ENCODE peak calls at places on chromosomes 7 and 10, in four cellular contexts. One of them, this sample, is unnamed.
A peak's percentile ranks its signal among the peaks of the same experiment; 100 is the strongest.

GRCh38 chr10:25725917-25726716 is 207.9 kb upstream of the MYO3A start:
- DNase-seq in HepG2: peak; percentile 47
- DNase-seq in WTC11: peak; percentile 20
- DNase-seq in GM12878: no peak
- DNase-seq in this sample: peak; percentile 48

GRCh38 chr10:93376372-93377296 is 105.5 kb downstream of the MYOF start:
- DNase-seq in WTC11: no peak
- DNase-seq in GM12878: peak; percentile 31
- DNase-seq in HepG2: peak; percentile 69
- DNase-seq in this sample: peak; percentile 53

GRCh38 chr7:91814189-91814588 is 66.3 kb downstream of the MTERF1 start:
- DNase-seq in GM12878: no peak
- DNase-seq in HepG2: no peak
- DNase-seq in WTC11: no peak
- DNase-seq in this sample: no peak

GRCh38 chr10:12483996-12484944 is 134.9 kb downstream of the CAMK1D start:
- DNase-seq in HepG2: no peak
- DNase-seq in GM12878: no peak
- DNase-seq in WTC11: no peak
- DNase-seq in this sample: no peak

GRCh38 chr7:30702200-30702599 is 19.9 kb upstream of the CRHR2 start:
- DNase-seq in HepG2: no peak
- DNase-seq in GM12878: no peak
- DNase-seq in WTC11: no peak
- DNase-seq in this sample: no peak

GRCh38 chr7:2032030-2032875 is 200.5 kb downstream of the MAD1L1 start:
- DNase-seq in WTC11: no peak
- DNase-seq in GM12878: no peak
- DNase-seq in HepG2: no peak
- DNase-seq in this sample: no peak

GRCh38 chr7:35725280-35725680 is 30.3 kb upstream of the HERPUD2 start:
- DNase-seq in HepG2: peak; percentile 30
- DNase-seq in WTC11: no peak
- DNase-seq in GM12878: peak; percentile 93
- DNase-seq in this sample: no peak

GRCh38 chr10:122492006-122492405 is 30.7 kb downstream of the HTRA1 start:
- DNase-seq in HepG2: no peak
- DNase-seq in WTC11: no peak
- DNase-seq in GM12878: no peak
- DNase-seq in this sample: no peak

GRCh38 chr7:88291401-88292173 is 15.1 kb downstream of the STEAP4 start:
- DNase-seq in GM12878: no peak
- DNase-seq in WTC11: no peak
- DNase-seq in HepG2: no peak
- DNase-seq in this sample: no peak

GRCh38 chr10:51892965-51893658 is 193.7 kb upstream of the CSTF2T start:
- DNase-seq in HepG2: peak; percentile 10
- DNase-seq in GM12878: no peak
- DNase-seq in WTC11: peak; percentile 36
- DNase-seq in this sample: no peak

GRCh38 chr7:155964543-155964942 is 152.3 kb upstream of the SHH start:
- DNase-seq in GM12878: no peak
- DNase-seq in WTC11: no peak
- DNase-seq in HepG2: no peak
- DNase-seq in this sample: no peak

GRCh38 chr7:101156866-101157589 is 2.8 kb downstream of the AP1S1 start:
- DNase-seq in GM12878: no peak
- DNase-seq in WTC11: no peak
- DNase-seq in HepG2: no peak
- DNase-seq in this sample: no peak

GRCh38 chr10:104300736-104301292 is 31.8 kb downstream of the GSTO2 start:
- DNase-seq in HepG2: no peak
- DNase-seq in GM12878: no peak
- DNase-seq in WTC11: no peak
- DNase-seq in this sample: no peak

GRCh38 chr10:56836659-56837058 is 475.6 kb upstream of the ZWINT start:
- DNase-seq in HepG2: no peak
- DNase-seq in WTC11: no peak
- DNase-seq in GM12878: no peak
- DNase-seq in this sample: no peak

GRCh38 chr7:157789094-157789493 is 452.3 kb downstream of the DNAJB6 start:
- DNase-seq in GM12878: no peak
- DNase-seq in WTC11: no peak
- DNase-seq in HepG2: no peak
- DNase-seq in this sample: no peak

GRCh38 chr7:28192786-28193581 is 12.4 kb upstream of the JAZF1 start:
- DNase-seq in HepG2: no peak
- DNase-seq in GM12878: no peak
- DNase-seq in WTC11: no peak
- DNase-seq in this sample: no peak

GRCh38 chr10:124417846-124418725 is 637 bp downstream of the OAT start:
- DNase-seq in HepG2: peak; percentile 16
- DNase-seq in WTC11: peak; percentile 59
- DNase-seq in GM12878: no peak
- DNase-seq in this sample: no peak

GRCh38 chr7:105426606-105427146 is 38.0 kb upstream of the SRPK2 start:
- DNase-seq in HepG2: no peak
- DNase-seq in WTC11: no peak
- DNase-seq in GM12878: no peak
- DNase-seq in this sample: no peak

GRCh38 chr7:79452032-79452494 is 1.4 kb downstream of the MAGI2 start:
- DNase-seq in GM12878: no peak
- DNase-seq in HepG2: peak; percentile 97
- DNase-seq in WTC11: peak; percentile 77
- DNase-seq in this sample: no peak

GRCh38 chr7:151425670-151426075 is 14.3 kb downstream of the CRYGN start:
- DNase-seq in GM12878: no peak
- DNase-seq in WTC11: no peak
- DNase-seq in HepG2: no peak
- DNase-seq in this sample: no peak

GRCh38 chr7:50534690-50535290 is 30.4 kb downstream of the DDC start:
- DNase-seq in WTC11: no peak
- DNase-seq in GM12878: no peak
- DNase-seq in HepG2: peak; percentile 37
- DNase-seq in this sample: peak; percentile 84

GRCh38 chr7:117092801-117093200 is 139.5 kb downstream of the ST7 start:
- DNase-seq in HepG2: no peak
- DNase-seq in GM12878: no peak
- DNase-seq in WTC11: no peak
- DNase-seq in this sample: no peak

GRCh38 chr7:47937065-47937687 is 11.1 kb downstream of the PKD1L1 start:
- DNase-seq in GM12878: peak; percentile 91
- DNase-seq in HepG2: no peak
- DNase-seq in WTC11: no peak
- DNase-seq in this sample: no peak

GRCh38 chr10:11204355-11204879 is 186.7 kb downstream of the CELF2 start:
- DNase-seq in HepG2: no peak
- DNase-seq in WTC11: peak; percentile 35
- DNase-seq in GM12878: no peak
- DNase-seq in this sample: no peak

GRCh38 chr7:150356265-150356897 is 12.2 kb upstream of the REPIN1 start:
- DNase-seq in GM12878: no peak
- DNase-seq in HepG2: peak; percentile 49
- DNase-seq in WTC11: no peak
- DNase-seq in this sample: peak; percentile 76

GRCh38 chr7:151088856-151089699 is 2.8 kb downstream of the AGAP3 start:
- DNase-seq in WTC11: peak; percentile 37
- DNase-seq in GM12878: no peak
- DNase-seq in HepG2: peak; percentile 73
- DNase-seq in this sample: no peak

GRCh38 chr10:117131390-117132327 is 6.4 kb downstream of the VAX1 start:
- DNase-seq in HepG2: no peak
- DNase-seq in WTC11: peak; percentile 47
- DNase-seq in GM12878: no peak
- DNase-seq in this sample: no peak

GRCh38 chr10:1488970-1489548 is 248.3 kb downstream of the ADARB2 start:
- DNase-seq in HepG2: no peak
- DNase-seq in WTC11: no peak
- DNase-seq in GM12878: peak; percentile 65
- DNase-seq in this sample: no peak

GRCh38 chr7:132066776-132067175 is 509.5 kb downstream of the PLXNA4 start:
- DNase-seq in WTC11: no peak
- DNase-seq in GM12878: no peak
- DNase-seq in HepG2: no peak
- DNase-seq in this sample: no peak

GRCh38 chr10:33542747-33543505 is 208.5 kb upstream of the NRP1 start:
- DNase-seq in HepG2: no peak
- DNase-seq in WTC11: no peak
- DNase-seq in GM12878: no peak
- DNase-seq in this sample: no peak

GRCh38 chr7:39606352-39606751 is 17.0 kb upstream of the RALA start:
- DNase-seq in WTC11: no peak
- DNase-seq in GM12878: no peak
- DNase-seq in HepG2: no peak
- DNase-seq in this sample: no peak

GRCh38 chr10:114650266-114650665 is 7.8 kb downstream of the ABLIM1 start:
- DNase-seq in GM12878: no peak
- DNase-seq in HepG2: no peak
- DNase-seq in WTC11: no peak
- DNase-seq in this sample: no peak

GRCh38 chr7:151168022-151168786 is 710 bp upstream of the GBX1 start:
- DNase-seq in WTC11: peak; percentile 75
- DNase-seq in GM12878: no peak
- DNase-seq in HepG2: no peak
- DNase-seq in this sample: peak; percentile 92

GRCh38 chr10:94626476-94626875 is 57.1 kb upstream of the CYP2C18 start:
- DNase-seq in HepG2: no peak
- DNase-seq in WTC11: no peak
- DNase-seq in GM12878: no peak
- DNase-seq in this sample: no peak

GRCh38 chr10:75606203-75606779 is 174.9 kb downstream of the LRMDA start:
- DNase-seq in GM12878: peak; percentile 64
- DNase-seq in HepG2: peak; percentile 77
- DNase-seq in WTC11: no peak
- DNase-seq in this sample: no peak

GRCh38 chr7:151395036-151395367 is 14.8 kb downstream of the WDR86 start:
- DNase-seq in WTC11: no peak
- DNase-seq in GM12878: no peak
- DNase-seq in HepG2: no peak
- DNase-seq in this sample: peak; percentile 81

GRCh38 chr10:34280599-34281374 is 534.3 kb downstream of the PARD3 start:
- DNase-seq in HepG2: peak; percentile 29
- DNase-seq in WTC11: no peak
- DNase-seq in GM12878: no peak
- DNase-seq in this sample: no peak

GRCh38 chr7:134546903-134547737 is 1.8 kb upstream of the AKR1B15 start:
- DNase-seq in HepG2: peak; percentile 50
- DNase-seq in GM12878: peak; percentile 37
- DNase-seq in WTC11: no peak
- DNase-seq in this sample: peak; percentile 79

GRCh38 chr7:63073736-63074135 is 924.9 kb upstream of the ZNF722 start:
- DNase-seq in GM12878: no peak
- DNase-seq in WTC11: no peak
- DNase-seq in HepG2: no peak
- DNase-seq in this sample: no peak
- TF ChIP-seq ETV6 in GM12878: no peak
- TF ChIP-seq ETV6 in WTC11: no peak
- TF ChIP-seq ETV6 in HepG2: no peak
- TF ChIP-seq ETV6 in this sample: no peak

GRCh38 chr7:133268355-133268754 is 15.5 kb downstream of the EXOC4 start:
- DNase-seq in WTC11: no peak
- DNase-seq in HepG2: no peak
- DNase-seq in GM12878: no peak
- DNase-seq in this sample: no peak
- TF ChIP-seq ETV6 in WTC11: no peak
- TF ChIP-seq ETV6 in HepG2: no peak
- TF ChIP-seq ETV6 in GM12878: no peak
- TF ChIP-seq ETV6 in this sample: no peak

GRCh38 chr10:17835688-17836087 is 26.5 kb downstream of the MRC1 start:
- DNase-seq in GM12878: no peak
- DNase-seq in HepG2: no peak
- DNase-seq in WTC11: no peak
- DNase-seq in this sample: no peak
- TF ChIP-seq ETV6 in GM12878: no peak
- TF ChIP-seq ETV6 in HepG2: no peak
- TF ChIP-seq ETV6 in WTC11: no peak
- TF ChIP-seq ETV6 in this sample: no peak

GRCh38 chr10:71220689-71221540 is 8.5 kb downstream of the UNC5B start:
- DNase-seq in GM12878: no peak
- DNase-seq in WTC11: no peak
- DNase-seq in HepG2: no peak
- DNase-seq in this sample: no peak
- TF ChIP-seq ETV6 in GM12878: no peak
- TF ChIP-seq ETV6 in WTC11: no peak
- TF ChIP-seq ETV6 in HepG2: no peak
- TF ChIP-seq ETV6 in this sample: no peak

DNA sequence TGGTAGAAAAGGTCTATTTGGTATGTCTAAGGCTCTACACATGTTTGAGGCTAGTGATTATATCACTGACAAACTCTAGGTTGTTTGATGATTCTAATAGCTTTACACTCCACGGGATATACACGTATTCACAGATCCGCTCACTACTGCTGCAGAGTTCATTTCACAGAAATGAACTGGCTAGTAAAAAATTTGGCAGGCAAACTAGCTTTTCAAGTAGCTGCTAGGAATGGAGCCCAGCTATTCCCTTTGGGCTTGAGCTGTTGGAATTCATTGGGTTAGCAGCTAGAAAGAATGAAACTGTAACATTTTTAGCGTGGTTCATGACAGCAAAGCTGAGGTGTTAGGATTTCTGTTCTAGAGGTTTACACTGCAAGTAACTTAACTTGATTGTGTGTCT is 37.6 kb downstream of the R3HCC1L start:
- DNase-seq in WTC11: no peak
- DNase-seq in GM12878: no peak
- DNase-seq in HepG2: no peak
- DNase-seq in this sample: no peak
- TF ChIP-seq ETV6 in WTC11: no peak
- TF ChIP-seq ETV6 in GM12878: no peak
- TF ChIP-seq ETV6 in HepG2: no peak
- TF ChIP-seq ETV6 in this sample: no peak

DNA sequence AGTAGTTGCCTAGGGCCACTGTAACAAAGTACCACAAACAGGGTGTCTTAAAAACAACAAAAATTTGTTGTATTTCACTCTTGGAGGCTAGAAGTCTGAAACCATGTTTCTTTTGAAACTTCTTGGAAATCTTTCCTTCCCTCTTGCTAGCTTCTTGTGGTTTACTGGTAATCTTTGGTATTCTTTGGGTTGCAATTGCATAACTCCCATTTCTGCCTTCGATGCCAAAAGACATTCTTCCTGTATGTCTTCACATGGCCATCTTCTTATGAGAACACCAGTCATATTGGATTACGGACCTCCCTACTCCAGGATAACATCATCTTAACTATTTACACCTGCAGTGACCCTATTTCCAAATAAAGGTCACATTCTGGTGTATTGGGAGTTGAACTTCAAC is 357.4 kb downstream of the PPP1R3A start:
- DNase-seq in GM12878: no peak
- DNase-seq in WTC11: no peak
- DNase-seq in HepG2: no peak
- DNase-seq in this sample: no peak
- TF ChIP-seq ETV6 in GM12878: no peak
- TF ChIP-seq ETV6 in WTC11: no peak
- TF ChIP-seq ETV6 in HepG2: no peak
- TF ChIP-seq ETV6 in this sample: no peak

This sample was measured in K562.